ENCODE peak calls at places on chromosomes 5 and 9, in four cellular contexts. N, B, I and K are unnamed samples.

GRCh38 chr9:77402286-77402685 is 225.0 kb downstream of the VPS13A start:
- DNase-seq in N (peak), B (no peak), I (no peak), K (no peak)

GRCh38 chr5:68215888-68216736 is 556 bp downstream of the PIK3R1 start:
- DNase-seq in N (no peak), B (no peak), I (peak), K (no peak)

GRCh38 chr9:65426231-65426630 is 141.2 kb upstream of the FOXD4L5 start:
- DNase-seq in N (no peak), B (no peak), I (no peak), K (no peak)

GRCh38 chr9:114742947-114743346 is 61.0 kb upstream of the TEX48 start:
- DNase-seq in N (no peak), B (no peak), I (no peak), K (no peak)

GRCh38 chr5:50711280-50711679 is 44.8 kb downstream of the PARP8 start:
- DNase-seq in N (no peak), B (peak), I (peak), K (no peak)

GRCh38 chr5:165410476-165410875 is 1905.1 kb downstream of the MAT2B start:
- DNase-seq in N (peak), B (no peak), I (no peak), K (no peak)

GRCh38 chr5:105392710-105393149 is 1830.1 kb upstream of the NUDT12 start:
- DNase-seq in N (no peak), B (no peak), I (no peak), K (no peak)

GRCh38 chr5:106312360-106312759 is 1358.4 kb downstream of the EFNA5 start:
- DNase-seq in N (peak), B (no peak), I (no peak), K (no peak)

GRCh38 chr9:126108240-126108639 is 218.4 kb upstream of the MVB12B start:
- DNase-seq in N (peak), B (no peak), I (no peak), K (no peak)

GRCh38 chr5:135230326-135230925 is 168.6 kb downstream of the MACROH2A1 start:
- DNase-seq in N (peak), B (no peak), I (no peak), K (no peak)

GRCh38 chr5:148740966-148741742 is 85.3 kb upstream of the ADRB2 start:
- DNase-seq in N (peak), B (no peak), I (peak), K (no peak)

GRCh38 chr9:131824953-131825495 is 85.1 kb upstream of the RAPGEF1 start:
- DNase-seq in N (no peak), B (no peak), I (no peak), K (no peak)

GRCh38 chr9:76216161-76216649 is 178.0 kb downstream of the RFK start:
- DNase-seq in N (peak), B (no peak), I (no peak), K (no peak)

GRCh38 chr9:123997665-123998277 is 13.8 kb upstream of the LHX2 start:
- DNase-seq in N (no peak), B (no peak), I (no peak), K (no peak)

GRCh38 chr9:122580360-122580759 is 2.8 kb downstream of the OR1L8 start:
- DNase-seq in N (peak), B (no peak), I (no peak), K (no peak)

GRCh38 chr5:35857606-35858205 is 1.0 kb downstream of the IL7R start:
- DNase-seq in N (peak), B (no peak), I (peak), K (no peak)

GRCh38 chr5:10695759-10696543 is 65.1 kb downstream of the DAP start:
- DNase-seq in N (no peak), B (no peak), I (peak), K (peak)

GRCh38 chr5:92544042-92544441 is 1037.0 kb downstream of the NR2F1-AS1 start:
- DNase-seq in N (peak), B (no peak), I (no peak), K (no peak)

GRCh38 chr5:132190161-132190817 is 37.4 kb downstream of the P4HA2 start:
- DNase-seq in N (peak), B (peak), I (peak), K (no peak)

GRCh38 chr9:113497051-113497450 is 33.5 kb downstream of the RGS3 start:
- DNase-seq in N (no peak), B (no peak), I (no peak), K (no peak)

GRCh38 chr5:91384671-91385430 is 1.7 kb upstream of the ARRDC3 start:
- DNase-seq in N (peak), B (peak), I (peak), K (no peak)

GRCh38 chr5:102958481-102959011 is 161.4 kb downstream of the GIN1 start:
- DNase-seq in N (peak), B (peak), I (peak), K (no peak)

GRCh38 chr9:124411514-124412227 is 3.6 kb downstream of the PSMB7 start:
- DNase-seq in N (peak), B (no peak), I (no peak), K (no peak)

GRCh38 chr9:128265348-128265847 is 10.4 kb downstream of the GOLGA2 start:
- DNase-seq in N (no peak), B (no peak), I (no peak), K (no peak)

GRCh38 chr5:124071039-124071438 is 559.1 kb downstream of the CSNK1G3 start:
- DNase-seq in N (no peak), B (no peak), I (no peak), K (no peak)

GRCh38 chr5:166961938-166962337 is 1329.5 kb upstream of the WWC1 start:
- DNase-seq in N (no peak), B (no peak), I (no peak), K (no peak)

GRCh38 chr5:39661026-39661779 is 236.4 kb upstream of the DAB2 start:
- DNase-seq in N (peak), B (no peak), I (no peak), K (no peak)

GRCh38 chr9:132078369-132079356 is 1.0 kb downstream of the MED27 start:
- DNase-seq in N (peak), B (peak), I (peak), K (no peak)

GRCh38 chr5:139668064-139668880 is 20.1 kb downstream of the CXXC5 start:
- DNase-seq in N (peak), B (no peak), I (peak), K (no peak)

GRCh38 chr5:8906303-8906967 is 639.4 kb downstream of the SEMA5A start:
- DNase-seq in N (no peak), B (no peak), I (no peak), K (peak)

GRCh38 chr9:128923493-128923883 is 2.7 kb downstream of the PHYHD1 start:
- DNase-seq in N (no peak), B (no peak), I (no peak), K (no peak)

GRCh38 chr9:105007143-105007542 is 79.2 kb upstream of the ABCA1 start:
- DNase-seq in N (peak), B (no peak), I (no peak), K (no peak)

GRCh38 chr5:39224196-39224754 is 4.9 kb upstream of the FYB1 start:
- DNase-seq in N (no peak), B (no peak), I (no peak), K (peak)

GRCh38 chr9:129258124-129258822 is 80.2 kb upstream of the IER5L start:
- DNase-seq in N (peak), B (peak), I (peak), K (peak)

GRCh38 chr5:100803391-100803790 is 99.7 kb downstream of the ST8SIA4 start:
- DNase-seq in N (peak), B (peak), I (no peak), K (no peak)